ENCODE peak calls at places on chromosomes 7 and 10, in ten cellular contexts. G is activated T-cell treated with anti-CD3 and anti-CD28 coated beads for 48 hours; F is activated CD4-positive, alpha-beta T cell treated with anti-CD3 and anti-CD28 coated beads, Interleukin-2, amount 50 U/mL, for 24 hours; M is SK-N-DZ; L is stimulated activated naive CD4-positive, alpha-beta T cell; P is lower leg skin; W is osteocyte; U is hepatocyte; B is activated CD4-positive, CD25-positive, alpha-beta regulatory T cell; Y is COR-L47. T is an unnamed sample.

GRCh38 chr7:111560773-111561658 is 1.3 kb downstream of the IMMP2L start:
- DNase-seq in G (no peak), F (no peak), M (no peak), L (no peak), P (no peak), W (no peak), U (peak; percentile 19), B (no peak), Y (peak; percentile 10), T (no peak)

GRCh38 chr7:103912906-103913610 is 76.4 kb downstream of the RELN start:
- DNase-seq in G (no peak), F (no peak), M (no peak), L (no peak), P (no peak), W (no peak), U (no peak), B (no peak), Y (no peak), T (no peak)

GRCh38 chr10:98487692-98488091 is 41.0 kb upstream of the HPS1 start:
- DNase-seq in G (no peak), F (no peak), M (no peak), L (no peak), P (no peak), W (no peak), U (no peak), B (no peak), Y (no peak), T (no peak)

GRCh38 chr7:116671681-116672595 is at the start of gene MET:
- DNase-seq in G (peak; percentile 53), F (no peak), M (peak; percentile 24), L (no peak), P (peak; percentile 75), W (peak; percentile 90), U (peak; percentile 90), B (no peak), Y (peak; percentile 69), T (peak; percentile 3)

GRCh38 chr10:62023289-62023688 is 121.8 kb downstream of the ARID5B start:
- DNase-seq in G (no peak), F (no peak), M (no peak), L (no peak), P (no peak), W (no peak), U (no peak), B (no peak), Y (no peak), T (no peak)

GRCh38 chr10:100816671-100817070 is 71.3 kb downstream of the PAX2 start:
- DNase-seq in G (no peak), F (no peak), M (no peak), L (no peak), P (no peak), W (no peak), U (no peak), B (no peak), Y (no peak), T (no peak)

GRCh38 chr7:119959811-119960210 is 313.2 kb upstream of the KCND2 start:
- DNase-seq in G (no peak), F (no peak), M (no peak), L (no peak), P (no peak), W (no peak), U (no peak), B (no peak), Y (no peak), T (no peak)

GRCh38 chr10:45580781-45581496 is 91.6 kb downstream of the ZFAND4 start:
- DNase-seq in G (no peak), F (no peak), M (no peak), L (no peak), P (no peak), W (no peak), U (no peak), B (no peak), Y (no peak), T (no peak)

GRCh38 chr7:68041559-68041958 is 1044.9 kb downstream of the TYW1 start:
- DNase-seq in G (no peak), F (no peak), M (no peak), L (no peak), P (no peak), W (no peak), U (no peak), B (no peak), Y (no peak), T (no peak)

GRCh38 chr10:113069595-113069994 is 119.5 kb downstream of the TCF7L2 start:
- DNase-seq in G (no peak), F (no peak), M (no peak), L (no peak), P (no peak), W (no peak), U (peak; percentile 72), B (no peak), Y (no peak), T (no peak)

GRCh38 chr7:47792521-47793121 is 155.6 kb downstream of the PKD1L1 start:
- DNase-seq in G (no peak), F (no peak), M (peak; percentile 25), L (no peak), P (no peak), W (no peak), U (no peak), B (no peak), Y (no peak), T (no peak)

GRCh38 chr10:93357680-93358079 is 124.5 kb downstream of the MYOF start:
- DNase-seq in G (no peak), F (no peak), M (peak; percentile 31), L (no peak), P (no peak), W (no peak), U (peak; percentile 57), B (no peak), Y (peak; percentile 36), T (no peak)

GRCh38 chr10:79384773-79385391 is 37.6 kb downstream of the PPIF start:
- DNase-seq in G (no peak), F (no peak), M (no peak), L (no peak), P (no peak), W (no peak), U (no peak), B (no peak), Y (no peak), T (no peak)

GRCh38 chr10:106189254-106189653 is 975.3 kb downstream of the SORCS1 start:
- DNase-seq in G (no peak), F (no peak), M (peak; percentile 18), L (no peak), P (no peak), W (no peak), U (peak; percentile 64), B (no peak), Y (peak; percentile 11), T (no peak)

GRCh38 chr7:70076325-70076724 is 478.1 kb downstream of the AUTS2 start:
- DNase-seq in G (no peak), F (no peak), M (no peak), L (no peak), P (no peak), W (no peak), U (no peak), B (no peak), Y (no peak), T (no peak)

GRCh38 chr10:98569878-98570277 is 123.1 kb upstream of the HPS1 start:
- DNase-seq in G (no peak), F (no peak), M (no peak), L (no peak), P (no peak), W (no peak), U (no peak), B (no peak), Y (no peak), T (no peak)

GRCh38 chr7:57415730-57416129 is 34.2 kb upstream of the ZNF716 start:
- DNase-seq in G (no peak), F (no peak), M (no peak), L (no peak), P (no peak), W (no peak), U (no peak), B (no peak), Y (no peak), T (no peak)

GRCh38 chr10:108249940-108250339 is 1085.4 kb upstream of the SORCS1 start:
- DNase-seq in G (no peak), F (no peak), M (no peak), L (no peak), P (no peak), W (no peak), U (no peak), B (no peak), Y (no peak), T (no peak)

GRCh38 chr7:106177295-106177690 is 65.2 kb upstream of the SYPL1 start:
- DNase-seq in G (no peak), F (no peak), M (no peak), L (no peak), P (no peak), W (no peak), U (no peak), B (no peak), Y (no peak), T (no peak)

GRCh38 chr7:121057878-121058277 is 69.4 kb downstream of the CPED1 start:
- DNase-seq in G (no peak), F (no peak), M (no peak), L (no peak), P (no peak), W (no peak), U (no peak), B (no peak), Y (no peak), T (no peak)

GRCh38 chr7:32347244-32347828 is 142.8 kb downstream of the LSM5 start:
- DNase-seq in G (peak; percentile 11), F (no peak), M (no peak), L (no peak), P (no peak), W (no peak), U (peak; percentile 12), B (no peak), Y (no peak), T (no peak)

GRCh38 chr10:4656576-4657194 is 169.3 kb upstream of the AKR1E2 start:
- DNase-seq in G (no peak), F (no peak), M (peak; percentile 53), L (peak; percentile 1), P (peak; percentile 60), W (no peak), U (peak; percentile 83), B (peak; percentile 3), Y (peak; percentile 18), T (no peak)

GRCh38 chr10:77196616-77197015 is 441.0 kb downstream of the KCNMA1 start:
- DNase-seq in G (no peak), F (no peak), M (no peak), L (no peak), P (no peak), W (no peak), U (no peak), B (no peak), Y (no peak), T (no peak)

GRCh38 chr10:15365690-15366089 is 5.4 kb downstream of the FAM171A1 start:
- DNase-seq in G (no peak), F (no peak), M (no peak), L (no peak), P (no peak), W (no peak), U (no peak), B (no peak), Y (no peak), T (no peak)

GRCh38 chr10:78337646-78338391 is 304.2 kb downstream of the RPS24 start:
- DNase-seq in G (no peak), F (no peak), M (no peak), L (no peak), P (peak; percentile 9), W (peak; percentile 67), U (no peak), B (no peak), Y (no peak), T (no peak)

GRCh38 chr10:119769886-119770285 is 44.0 kb downstream of the INPP5F start:
- DNase-seq in G (no peak), F (no peak), M (no peak), L (no peak), P (no peak), W (no peak), U (no peak), B (no peak), Y (no peak), T (no peak)

GRCh38 chr7:2622869-2623697 is 8.7 kb upstream of the TTYH3 start:
- DNase-seq in G (no peak), F (no peak), M (no peak), L (no peak), P (no peak), W (no peak), U (peak; percentile 70), B (no peak), Y (no peak), T (no peak)

GRCh38 chr10:129952771-129953489 is 11.1 kb downstream of the EBF3 start:
- DNase-seq in G (no peak), F (no peak), M (no peak), L (no peak), P (no peak), W (no peak), U (no peak), B (no peak), Y (no peak), T (no peak)

T was measured in activated T-helper 1 cell treated with anti-CD3 and anti-CD28 coated beads, Interleukin-2, amount 50 U/mL, for 16 hours.